ENCODE peak calls at places on chromosomes 5 and 9, in six cellular contexts. Y is K562, V is H1, M is HCT116, Q is SK-N-SH, B is GM12878. W is an unnamed sample.

GRCh38 chr5:167720201-167720600 is 571.2 kb upstream of the WWC1 start:
- DNase-seq in B (no peak), Q (no peak), M (no peak), V (no peak), Y (no peak), W (no peak)

GRCh38 chr9:73038613-73039012 is 85.8 kb upstream of the ALDH1A1 start:
- DNase-seq in M (no peak), Y (peak), B (no peak), V (no peak), Q (no peak), W (no peak)

GRCh38 chr5:179530069-179530998 is 20.0 kb upstream of the RUFY1 start:
- DNase-seq in V (peak), M (no peak), B (no peak), Q (no peak), Y (peak), W (no peak)

GRCh38 chr9:106333487-106333886 is 529.5 kb upstream of the ZNF462 start:
- DNase-seq in M (no peak), B (no peak), V (no peak), Y (no peak), Q (no peak), W (no peak)

GRCh38 chr9:110255064-110255416 is 1.3 kb downstream of the TXN start:
- DNase-seq in B (no peak), M (no peak), Y (no peak), Q (peak), V (no peak), W (no peak)

GRCh38 chr9:135085830-135086546 is 1.5 kb upstream of the OLFM1 start:
- DNase-seq in M (peak), B (no peak), Y (peak), V (peak), Q (peak), W (peak)

GRCh38 chr9:113393281-113393680 is 7.8 kb downstream of the ALAD start:
- DNase-seq in V (no peak), B (no peak), Y (no peak), Q (peak), M (no peak), W (no peak)

GRCh38 chr9:108142504-108143201 is 653.1 kb upstream of the KLF4 start:
- DNase-seq in Q (no peak), M (no peak), V (peak), Y (no peak), B (no peak), W (no peak)

GRCh38 chr5:149310947-149311675 is 34.2 kb upstream of the GRPEL2 start:
- DNase-seq in M (no peak), B (no peak), Q (no peak), Y (no peak), V (no peak), W (no peak)

GRCh38 chr5:180172447-180173197 is 36.4 kb downstream of the RASGEF1C start:
- DNase-seq in Q (peak), B (no peak), V (no peak), M (no peak), Y (no peak), W (peak)

GRCh38 chr5:151096001-151096373 is 15.2 kb upstream of the TNIP1 start:
- DNase-seq in Y (no peak), V (no peak), B (no peak), Q (no peak), M (no peak), W (no peak)

GRCh38 chr5:151097081-151097480 is 16.2 kb upstream of the TNIP1 start:
- DNase-seq in Y (no peak), B (no peak), V (no peak), M (no peak), Q (no peak), W (no peak)

GRCh38 chr5:151100690-151101089 is 19.9 kb upstream of the TNIP1 start:
- DNase-seq in V (no peak), Y (peak), B (no peak), M (no peak), Q (no peak), W (no peak)

GRCh38 chr5:151095341-151096000 is 14.6 kb upstream of the TNIP1 start:
- DNase-seq in M (no peak), Y (no peak), Q (peak), B (no peak), V (no peak), W (no peak)

DNA sequence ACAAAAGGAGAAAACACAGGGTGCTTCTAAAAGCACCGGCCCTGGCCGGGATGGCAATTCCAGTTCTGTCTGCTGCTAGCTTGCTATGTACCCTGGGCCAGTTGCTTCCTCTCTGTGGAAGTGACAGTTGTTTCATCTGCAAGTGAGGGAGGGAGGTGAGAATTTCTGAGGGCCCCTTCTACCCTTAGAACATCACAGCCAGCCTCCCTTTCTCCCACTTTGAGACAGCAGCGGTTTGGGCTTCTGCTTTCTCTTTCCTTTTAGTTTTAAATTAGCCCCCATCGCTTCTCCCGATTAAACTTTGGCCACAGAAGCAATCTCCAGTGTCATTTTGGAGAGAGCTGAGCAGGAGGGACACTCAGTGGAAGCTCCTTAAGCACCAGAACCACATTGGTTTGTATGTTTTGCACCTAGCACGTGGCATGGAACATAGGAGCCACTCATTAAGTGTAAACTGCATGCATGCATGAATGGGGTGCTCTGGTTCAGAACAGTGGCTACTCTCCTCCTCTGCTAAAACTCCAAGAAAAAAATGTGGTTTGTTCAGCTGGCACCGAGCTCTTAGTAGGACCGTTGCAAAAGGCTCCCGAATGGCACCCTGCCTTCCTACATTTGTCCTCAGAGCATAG is 17.5 kb upstream of the TNIP1 start:
- DNase-seq in M (no peak), V (no peak), Q (no peak), Y (no peak), B (no peak), W (no peak)
- TF ChIP-seq SIN3A in M (no peak), V (no peak), Q (no peak), Y (no peak), B (peak), W (no peak)

DNA sequence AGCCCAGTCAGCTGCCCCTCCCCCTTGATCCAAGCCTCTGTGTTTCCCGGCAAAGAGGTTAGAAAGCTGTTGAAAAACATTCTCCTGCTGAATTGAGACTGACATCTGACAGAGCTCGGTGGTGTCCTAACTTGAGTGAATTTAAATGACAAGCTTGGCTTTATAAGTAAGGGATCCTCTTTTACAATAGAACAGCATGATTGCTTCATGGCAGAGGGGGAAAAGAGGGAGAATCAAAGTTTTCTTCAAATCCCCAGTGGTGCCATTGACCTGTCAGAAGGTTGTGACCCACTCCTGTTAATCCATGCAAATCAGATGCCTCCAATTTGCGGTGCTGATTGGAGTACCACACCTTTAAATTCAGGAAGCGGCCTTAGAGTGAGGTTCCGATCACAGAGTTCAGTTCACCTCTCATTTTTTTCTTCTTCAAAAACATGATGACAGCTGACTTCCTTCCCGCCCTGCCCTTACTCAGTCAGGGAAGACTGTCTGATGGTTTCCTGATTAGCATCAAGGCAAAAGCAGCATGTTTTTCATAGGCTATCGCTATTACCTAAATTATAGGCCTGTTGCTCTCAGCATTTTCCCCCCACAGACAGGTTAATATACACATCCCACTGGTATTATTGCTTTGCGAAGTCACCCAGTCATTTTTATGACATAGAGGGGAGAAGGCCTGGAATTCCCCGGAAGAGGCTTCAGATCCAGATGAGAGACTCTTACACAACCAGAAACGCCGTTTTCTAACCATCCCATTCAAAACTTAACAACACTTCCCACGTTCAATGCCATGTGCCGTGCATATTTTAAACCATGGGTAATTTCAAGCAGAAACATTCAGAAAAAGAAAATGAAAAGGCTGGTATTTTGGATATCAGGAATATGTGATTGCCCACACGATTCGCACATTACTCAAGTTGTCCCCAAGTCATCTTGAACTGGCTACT is 141.4 kb downstream of the EBF1 start:
- DNase-seq in Y (no peak), B (peak), M (no peak), V (peak), Q (no peak), W (no peak)
- TF ChIP-seq MAX in Y (no peak), B (no peak), M (no peak), V (no peak), Q (no peak), W (no peak)

DNA sequence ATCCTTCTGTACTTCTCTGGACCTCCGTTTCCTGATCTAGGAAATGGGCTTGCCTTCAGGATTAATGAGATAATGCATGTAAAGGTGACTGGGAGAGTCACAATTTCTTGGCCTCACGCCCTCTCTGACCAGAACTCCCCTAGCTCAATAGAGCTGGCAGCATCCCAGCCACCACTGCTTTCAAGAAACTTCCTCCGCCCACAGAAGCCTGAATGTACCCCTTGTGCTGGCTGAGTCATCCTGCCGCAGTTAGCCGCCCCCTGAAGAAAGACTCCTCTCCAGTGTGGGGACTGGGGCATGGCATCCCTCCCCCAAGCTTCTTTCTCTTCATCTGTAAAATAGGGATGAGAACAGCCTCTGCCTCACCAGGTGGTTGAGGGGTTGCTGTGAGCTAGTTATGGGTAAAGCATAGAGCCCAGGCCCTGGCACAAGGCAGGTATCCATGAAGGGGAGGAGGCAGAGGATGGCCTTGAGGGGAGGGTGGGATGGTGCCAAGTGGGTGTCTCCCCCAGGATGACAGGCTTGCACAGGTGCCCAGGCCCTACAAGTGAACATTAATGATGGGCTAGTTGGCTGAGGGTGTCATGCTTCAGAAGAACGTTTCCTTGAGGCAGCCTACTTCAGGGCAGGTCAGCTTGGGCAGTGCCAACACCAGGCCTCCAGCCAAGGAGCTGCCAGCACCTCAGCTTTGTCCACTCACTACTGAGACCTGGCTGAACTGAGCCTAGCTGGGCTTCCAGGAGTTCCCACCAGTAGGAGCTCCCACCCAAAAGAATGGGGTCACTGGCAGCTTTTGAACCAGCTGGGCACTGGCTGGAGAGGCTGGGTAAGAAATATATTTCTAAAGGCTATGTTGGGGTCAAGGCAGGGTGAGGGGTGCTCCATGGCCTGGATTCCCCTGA is 3.5 kb downstream of the PDLIM4 start:
- DNase-seq in V (peak), M (peak), Q (no peak), Y (peak), B (peak), W (no peak)
- TF ChIP-seq SIN3A in V (no peak), M (no peak), Q (no peak), Y (no peak), B (no peak), W (no peak)

GRCh38 chr9:99471033-99471432 is 249.0 kb downstream of the SEC61B start:
- DNase-seq in Y (no peak), B (no peak), Q (no peak), M (no peak), V (no peak), W (no peak)
- TF ChIP-seq MAX in Y (no peak), B (no peak), Q (no peak), M (no peak), V (no peak), W (no peak)

DNA sequence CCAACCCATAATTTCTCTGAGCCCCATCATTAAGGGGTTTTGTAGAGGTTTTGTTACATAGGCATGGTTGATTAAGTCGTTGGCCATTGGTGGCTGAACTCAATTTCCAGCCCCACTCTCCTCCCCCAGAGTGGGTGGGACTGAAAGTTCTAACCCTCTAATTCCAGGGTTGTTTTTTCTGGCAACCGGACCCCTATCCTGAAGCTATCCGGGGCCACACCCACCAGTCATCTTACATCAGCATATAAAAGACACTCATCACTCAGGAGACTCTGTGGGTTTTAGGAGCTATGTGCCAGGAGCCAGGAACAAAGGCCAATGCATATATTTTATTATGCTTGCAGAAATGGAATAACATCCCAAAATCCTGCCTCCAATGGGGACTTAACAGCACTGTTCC is 186.1 kb downstream of the NXNL2 start:
- DNase-seq in Y (no peak), M (no peak), Q (no peak), B (no peak), V (no peak), W (no peak)
- TF ChIP-seq SIN3A in Y (no peak), M (no peak), Q (no peak), B (no peak), V (no peak), W (no peak)

GRCh38 chr9:124632077-124632621 is 125.0 kb upstream of the NR5A1 start:
- DNase-seq in M (no peak), V (no peak), B (no peak), Q (no peak), Y (no peak), W (no peak)

GRCh38 chr9:124625084-124625483 is 117.9 kb upstream of the NR5A1 start:
- DNase-seq in B (no peak), Y (no peak), M (no peak), V (no peak), Q (peak), W (no peak)

GRCh38 chr9:124628741-124629140 is 121.5 kb upstream of the NR5A1 start:
- DNase-seq in V (no peak), Q (no peak), Y (no peak), M (no peak), B (no peak), W (no peak)

GRCh38 chr9:124624735-124624992 is 117.5 kb upstream of the NR5A1 start:
- DNase-seq in B (no peak), V (no peak), M (no peak), Y (no peak), Q (peak), W (no peak)

DNA sequence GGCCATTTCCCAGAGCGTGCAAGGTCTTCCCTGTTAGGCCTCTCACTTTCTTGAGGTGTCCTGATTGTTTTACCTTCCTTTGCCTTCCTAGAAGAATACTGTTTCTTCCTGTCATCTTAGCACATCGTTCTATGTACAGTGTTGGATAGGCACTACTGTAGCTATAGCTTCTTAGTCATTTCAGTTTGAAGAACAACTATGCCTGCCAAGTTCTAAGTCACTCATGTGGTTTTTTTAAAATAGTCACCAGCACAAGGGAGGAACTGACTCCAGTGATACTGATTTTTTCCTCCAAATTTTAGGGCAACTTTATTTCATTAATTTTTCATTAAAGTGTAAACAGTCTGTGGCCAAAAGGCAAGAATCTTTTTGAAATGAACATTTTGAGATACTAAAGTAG is 122.4 kb upstream of the NR5A1 start:
- DNase-seq in Y (no peak), V (no peak), M (no peak), B (no peak), Q (no peak), W (no peak)
- TF ChIP-seq MAX in Y (no peak), V (no peak), M (no peak), B (no peak), Q (peak), W (no peak)

GRCh38 chr9:104927912-104928740 is at the start of gene ABCA1:
- DNase-seq in B (no peak), Y (peak), V (peak), M (peak), Q (peak), W (peak)
- TF ChIP-seq SIN3A in B (no peak), Y (no peak), V (no peak), M (no peak), Q (peak), W (peak)

GRCh38 chr5:173857231-173857630 is 30.9 kb upstream of the CPEB4 start:
- DNase-seq in Q (peak), Y (no peak), V (no peak), B (no peak), M (no peak), W (no peak)

GRCh38 chr5:173858675-173859121 is 29.5 kb upstream of the CPEB4 start:
- DNase-seq in V (no peak), Y (no peak), B (no peak), M (no peak), Q (no peak), W (no peak)

GRCh38 chr5:173859315-173860038 is 28.7 kb upstream of the CPEB4 start:
- DNase-seq in M (no peak), Q (no peak), V (no peak), B (no peak), Y (peak), W (no peak)

GRCh38 chr5:173855995-173856656 is 32.0 kb upstream of the CPEB4 start:
- DNase-seq in Y (no peak), M (no peak), V (no peak), B (no peak), Q (no peak), W (no peak)

DNA sequence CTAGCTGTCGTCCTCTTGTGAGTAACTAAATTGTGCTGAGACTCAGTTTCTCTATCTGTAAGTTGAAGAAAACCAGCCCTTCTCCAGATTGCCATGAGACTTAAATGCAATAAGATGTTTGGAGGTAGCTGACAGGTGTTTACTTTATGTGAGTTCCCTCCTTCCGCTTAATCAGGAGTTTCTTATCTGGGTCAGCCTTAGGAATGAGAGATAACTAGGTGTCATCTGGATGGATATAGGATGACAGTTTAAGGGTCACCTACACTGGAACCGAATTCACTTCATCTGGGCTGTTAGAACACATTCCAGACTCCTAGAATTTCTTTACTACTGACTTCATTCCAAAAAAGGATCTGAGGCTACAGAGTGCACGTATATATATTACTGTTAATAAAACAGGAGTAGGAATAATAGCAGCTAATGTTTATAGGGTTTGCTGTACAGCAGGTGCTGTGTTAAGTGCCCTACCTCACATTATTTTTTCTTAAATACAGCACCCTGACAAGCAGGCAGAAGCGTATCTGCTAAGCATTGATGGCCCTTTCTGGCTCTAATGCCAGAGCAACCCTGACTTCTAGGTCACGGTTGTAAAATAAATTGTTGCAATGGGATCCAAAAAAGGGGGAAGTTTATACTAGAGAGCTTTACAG is 30.0 kb upstream of the CPEB4 start:
- DNase-seq in B (no peak), Y (no peak), M (no peak), V (no peak), Q (no peak), W (no peak)
- TF ChIP-seq MAX in B (no peak), Y (no peak), M (no peak), V (no peak), Q (no peak), W (no peak)

DNA sequence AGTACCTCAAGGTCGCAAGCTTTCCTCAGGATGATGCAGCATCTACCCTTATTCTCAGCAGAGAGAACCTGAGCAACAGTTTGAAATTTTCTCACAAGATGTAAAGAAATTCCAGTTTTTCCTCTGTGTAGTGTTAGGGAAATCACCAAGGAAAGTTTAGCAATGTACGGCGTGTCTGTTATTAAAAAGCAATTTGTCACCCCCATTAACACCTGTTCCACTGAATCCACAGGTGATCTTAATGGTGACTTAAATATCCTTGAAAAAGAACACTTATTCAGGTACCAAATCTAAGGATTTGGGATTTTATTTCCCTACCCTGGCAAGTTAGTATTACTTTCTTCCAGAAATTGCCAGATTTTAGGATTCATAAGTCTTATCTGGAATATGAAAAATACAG is 77.9 kb upstream of the ATP10B start:
- DNase-seq in Y (no peak), V (no peak), B (no peak), M (no peak), Q (no peak), W (no peak)
- TF ChIP-seq SIN3A in Y (no peak), V (no peak), B (no peak), M (no peak), Q (no peak), W (no peak)